ENCODE peak calls at places on chromosomes 6 and 20, in four cellular contexts. One of them, this sample, is unnamed. For H3K4me1 and H3K9me3, the result is how much of the 10 kb centered on the place peaks cover.

GRCh38 chr6:159203304-159204005 is 34.3 kb downstream of the FNDC1 start:
- DNase-seq in SJSA1: peak
- DNase-seq in pancreas: no peak
- DNase-seq in neuronal stem cell: no peak
- DNase-seq in this sample: no peak

GRCh38 chr6:48111143-48111506 is at the start of gene PTCHD4:
- DNase-seq in SJSA1: peak
- DNase-seq in pancreas: no peak
- DNase-seq in neuronal stem cell: no peak
- DNase-seq in this sample: peak

GRCh38 chr20:47124235-47124717 is 229.6 kb downstream of the EYA2 start:
- DNase-seq in SJSA1: peak
- DNase-seq in pancreas: no peak
- DNase-seq in neuronal stem cell: no peak
- DNase-seq in this sample: no peak

GRCh38 chr6:33192671-33193602 is 670 bp upstream of the COL11A2 start:
- DNase-seq in SJSA1: no peak
- DNase-seq in pancreas: peak
- DNase-seq in neuronal stem cell: no peak
- DNase-seq in this sample: no peak

GRCh38 chr20:38987777-38988176 is 25.6 kb downstream of the DHX35 start:
- DNase-seq in SJSA1: no peak
- DNase-seq in pancreas: no peak
- DNase-seq in neuronal stem cell: no peak
- DNase-seq in this sample: peak

GRCh38 chr20:24389686-24390085 is 79.7 kb upstream of the SYNDIG1 start:
- DNase-seq in SJSA1: no peak
- DNase-seq in pancreas: no peak
- DNase-seq in neuronal stem cell: no peak
- DNase-seq in this sample: no peak

GRCh38 chr6:168374541-168375071 is 55.0 kb upstream of the DACT2 start:
- DNase-seq in SJSA1: no peak
- DNase-seq in pancreas: no peak
- DNase-seq in neuronal stem cell: no peak
- DNase-seq in this sample: no peak

GRCh38 chr6:85594197-85594930 is 706 bp upstream of the SNX14 start:
- DNase-seq in SJSA1: no peak
- DNase-seq in pancreas: no peak
- DNase-seq in neuronal stem cell: no peak
- DNase-seq in this sample: peak

GRCh38 chr6:22448311-22448711 is 121.1 kb upstream of the HDGFL1 start:
- DNase-seq in SJSA1: peak
- DNase-seq in pancreas: no peak
- DNase-seq in neuronal stem cell: peak
- DNase-seq in this sample: peak

GRCh38 chr20:31713312-31714049 is 9.2 kb downstream of the BCL2L1 start:
- DNase-seq in SJSA1: peak
- DNase-seq in pancreas: peak
- DNase-seq in neuronal stem cell: no peak
- DNase-seq in this sample: no peak

GRCh38 chr20:49787371-49788357 is 25.0 kb upstream of the SLC9A8 start:
- DNase-seq in SJSA1: no peak
- DNase-seq in pancreas: no peak
- DNase-seq in neuronal stem cell: no peak
- DNase-seq in this sample: no peak
- H3K4me1 ChIP-seq in SJSA1: under half
- H3K4me1 ChIP-seq in pancreas: under half
- H3K4me1 ChIP-seq in neuronal stem cell: under half
- H3K4me1 ChIP-seq in this sample: under half

GRCh38 chr20:63538204-63539091 is 1.3 kb upstream of the PTK6 start:
- DNase-seq in SJSA1: peak
- DNase-seq in pancreas: peak
- DNase-seq in neuronal stem cell: no peak
- DNase-seq in this sample: no peak
- H3K4me3 ChIP-seq in SJSA1: peak
- H3K4me3 ChIP-seq in pancreas: no peak
- H3K4me3 ChIP-seq in neuronal stem cell: no peak
- H3K4me3 ChIP-seq in this sample: peak

GRCh38 chr6:83065511-83066192 is at the start of gene UBE3D:
- DNase-seq in SJSA1: peak
- DNase-seq in pancreas: peak
- DNase-seq in neuronal stem cell: peak
- DNase-seq in this sample: peak
- H3K9me3 ChIP-seq in SJSA1: under half
- H3K9me3 ChIP-seq in pancreas: under half
- H3K9me3 ChIP-seq in neuronal stem cell: under half
- H3K9me3 ChIP-seq in this sample: under half

GRCh38 chr6:106380407-106380806 is 19.9 kb downstream of the CRYBG1 start:
- DNase-seq in SJSA1: no peak
- DNase-seq in pancreas: no peak
- DNase-seq in neuronal stem cell: no peak
- DNase-seq in this sample: no peak
- H3K4me1 ChIP-seq in SJSA1: under half
- H3K4me1 ChIP-seq in pancreas: under half
- H3K4me1 ChIP-seq in neuronal stem cell: under half
- H3K4me1 ChIP-seq in this sample: under half

GRCh38 chr20:1809121-1809520 is 86.1 kb upstream of the SIRPA start:
- DNase-seq in SJSA1: peak
- DNase-seq in pancreas: no peak
- DNase-seq in neuronal stem cell: no peak
- DNase-seq in this sample: no peak
- H3K4me3 ChIP-seq in SJSA1: no peak
- H3K4me3 ChIP-seq in pancreas: no peak
- H3K4me3 ChIP-seq in neuronal stem cell: no peak
- H3K4me3 ChIP-seq in this sample: no peak

GRCh38 chr20:15600565-15600964 is 972.7 kb downstream of the KIF16B start:
- DNase-seq in SJSA1: no peak
- DNase-seq in pancreas: no peak
- DNase-seq in neuronal stem cell: no peak
- DNase-seq in this sample: no peak

GRCh38 chr20:15599961-15600360 is 973.3 kb downstream of the KIF16B start:
- DNase-seq in SJSA1: no peak
- DNase-seq in pancreas: no peak
- DNase-seq in neuronal stem cell: no peak
- DNase-seq in this sample: no peak

GRCh38 chr20:15603978-15604377 is 969.3 kb downstream of the KIF16B start:
- DNase-seq in SJSA1: no peak
- DNase-seq in pancreas: no peak
- DNase-seq in neuronal stem cell: no peak
- DNase-seq in this sample: no peak

GRCh38 chr20:15604406-15604805 is 968.8 kb downstream of the KIF16B start:
- DNase-seq in SJSA1: no peak
- DNase-seq in pancreas: no peak
- DNase-seq in neuronal stem cell: no peak
- DNase-seq in this sample: no peak

GRCh38 chr20:15603501-15603900 is 969.7 kb downstream of the KIF16B start:
- DNase-seq in SJSA1: no peak
- DNase-seq in pancreas: no peak
- DNase-seq in neuronal stem cell: no peak
- DNase-seq in this sample: no peak
- H3K9me3 ChIP-seq in SJSA1: under half
- H3K9me3 ChIP-seq in pancreas: under half
- H3K9me3 ChIP-seq in neuronal stem cell: under half
- H3K9me3 ChIP-seq in this sample: under half

GRCh38 chr20:34010405-34010895 is 16.7 kb downstream of the RALY start:
- DNase-seq in SJSA1: no peak
- DNase-seq in pancreas: no peak
- DNase-seq in neuronal stem cell: no peak
- DNase-seq in this sample: peak

GRCh38 chr20:34012735-34013134 is 19.0 kb downstream of the RALY start:
- DNase-seq in SJSA1: no peak
- DNase-seq in pancreas: no peak
- DNase-seq in neuronal stem cell: no peak
- DNase-seq in this sample: no peak

GRCh38 chr20:34011275-34011674 is 17.6 kb downstream of the RALY start:
- DNase-seq in SJSA1: no peak
- DNase-seq in pancreas: no peak
- DNase-seq in neuronal stem cell: no peak
- DNase-seq in this sample: no peak

GRCh38 chr20:34013532-34013931 is 19.8 kb downstream of the RALY start:
- DNase-seq in SJSA1: no peak
- DNase-seq in pancreas: no peak
- DNase-seq in neuronal stem cell: no peak
- DNase-seq in this sample: no peak

GRCh38 chr20:34012330-34012729 is 18.6 kb downstream of the RALY start:
- DNase-seq in SJSA1: no peak
- DNase-seq in pancreas: no peak
- DNase-seq in neuronal stem cell: no peak
- DNase-seq in this sample: no peak
- H3K4me1 ChIP-seq in SJSA1: under half
- H3K4me1 ChIP-seq in pancreas: half or more
- H3K4me1 ChIP-seq in neuronal stem cell: under half
- H3K4me1 ChIP-seq in this sample: under half

DNA sequence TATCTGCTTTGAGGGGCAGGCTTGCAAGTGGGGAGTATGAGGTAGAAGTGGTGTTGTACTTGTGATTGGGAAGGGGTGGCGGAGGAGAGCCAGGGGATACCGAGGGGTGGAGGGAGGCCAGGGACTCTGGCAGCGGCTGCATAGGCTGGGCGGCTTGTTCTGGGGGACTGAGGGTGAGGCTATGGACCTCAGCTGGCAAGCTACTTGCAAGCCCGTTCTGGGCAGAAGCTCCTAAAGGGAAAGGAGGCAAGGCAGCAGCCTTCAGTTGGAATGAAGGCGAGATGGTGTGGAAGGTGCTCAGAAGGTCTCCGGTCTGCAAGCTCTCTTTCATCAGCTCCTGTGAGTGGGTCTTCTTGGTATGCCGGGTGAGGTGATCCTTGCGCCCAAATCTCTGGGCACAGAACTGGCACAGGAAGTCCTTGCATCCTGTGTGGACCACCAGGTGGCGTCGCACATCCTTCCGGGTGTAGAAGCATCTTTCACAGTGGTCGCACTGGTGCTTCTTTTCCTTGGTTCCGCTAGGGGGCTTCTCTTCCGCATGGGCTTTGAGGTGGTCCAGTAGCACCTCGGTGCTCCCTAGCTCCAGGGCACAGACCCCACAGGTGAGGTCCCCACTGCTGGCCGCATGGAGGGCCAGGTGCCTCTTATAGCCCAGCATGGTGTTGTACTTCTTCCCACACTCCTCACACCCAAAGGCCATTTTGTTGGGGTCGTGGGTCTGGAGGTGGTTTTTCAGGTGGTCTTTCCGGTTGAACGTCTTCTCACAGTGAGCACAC is 66.0 kb downstream of the PLAGL1 start:
- DNase-seq in SJSA1: peak
- DNase-seq in pancreas: peak
- DNase-seq in neuronal stem cell: peak
- DNase-seq in this sample: peak
- H3K4me3 ChIP-seq in SJSA1: no peak
- H3K4me3 ChIP-seq in pancreas: no peak
- H3K4me3 ChIP-seq in neuronal stem cell: no peak
- H3K4me3 ChIP-seq in this sample: no peak

DNA sequence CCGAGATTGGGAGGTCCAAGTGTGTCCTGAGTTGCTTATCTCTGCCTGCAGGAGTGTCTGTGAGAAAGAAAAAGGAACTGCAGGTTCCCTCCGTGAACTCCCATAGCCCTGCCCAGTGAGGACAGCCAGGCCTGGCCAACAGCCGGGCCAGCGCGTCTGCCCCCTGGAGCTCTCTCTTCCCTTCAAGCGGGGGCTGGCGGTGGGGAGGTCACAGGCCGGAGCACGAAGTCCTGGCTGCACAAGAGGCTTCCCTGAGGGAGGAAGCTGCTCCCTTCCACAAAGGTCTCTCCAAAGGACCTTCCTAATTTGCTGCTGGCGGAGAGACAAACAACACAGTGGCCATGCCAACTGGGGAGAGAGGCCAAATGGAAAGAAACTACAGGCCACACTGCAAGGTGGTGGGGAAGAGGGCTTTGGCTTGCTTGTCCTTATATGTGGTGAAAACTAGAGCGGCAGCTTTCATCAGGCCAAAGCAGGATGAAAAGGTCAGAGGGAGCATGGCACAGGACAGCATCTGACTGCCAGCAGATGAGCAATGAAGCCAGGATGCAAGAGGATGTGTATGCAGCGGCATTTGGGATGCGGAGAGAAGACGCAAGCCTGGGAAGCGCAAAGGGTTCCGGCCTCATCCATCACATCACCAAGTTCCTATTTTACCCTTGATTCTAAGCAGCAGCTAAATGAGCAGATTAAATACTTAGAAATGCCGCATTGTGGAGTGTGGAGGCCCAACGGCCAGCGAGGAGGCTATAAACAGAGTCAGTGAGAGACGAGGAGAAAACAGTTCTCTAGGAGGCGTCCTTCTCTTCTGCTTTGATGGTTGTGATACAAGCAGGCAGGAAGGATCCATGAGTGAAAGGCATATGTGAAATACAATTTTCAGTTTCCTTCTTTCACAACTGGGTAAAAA is 260.1 kb downstream of the ERMARD start:
- DNase-seq in SJSA1: no peak
- DNase-seq in pancreas: no peak
- DNase-seq in neuronal stem cell: no peak
- DNase-seq in this sample: no peak
- H3K9me3 ChIP-seq in SJSA1: under half
- H3K9me3 ChIP-seq in pancreas: under half
- H3K9me3 ChIP-seq in neuronal stem cell: under half
- H3K9me3 ChIP-seq in this sample: under half

This sample was measured in HAP-1.